ENCODE peak calls at places on chromosomes 11 and 22, in eight cellular contexts. W is neuronal stem cell, J is H9, H is GM12878, C is astrocyte, Z is fibroblast of lung, X is neural progenitor cell, P is colonic mucosa. E is an unnamed sample.

GRCh38 chr22:44085743-44086741 is 61.9 kb downstream of the PARVB start:
- DNase-seq in W (no peak), J (peak), H (peak), C (peak), Z (peak), X (peak), P (peak), E (peak)

GRCh38 chr11:100684101-100685065 is 2.7 kb upstream of the ARHGAP42 start:
- DNase-seq in W (no peak), J (no peak), H (no peak), C (peak), Z (peak), X (no peak), P (no peak), E (peak)

GRCh38 chr22:27542602-27543001 is 259.0 kb downstream of the MN1 start:
- DNase-seq in W (no peak), J (no peak), H (no peak), C (no peak), Z (no peak), X (no peak), P (no peak), E (no peak)

GRCh38 chr11:61683961-61684869 is 4.0 kb downstream of the DAGLA start:
- DNase-seq in W (no peak), J (peak), H (no peak), C (peak), Z (peak), X (no peak), P (no peak), E (no peak)

GRCh38 chr11:61978703-61979661 is 11.5 kb upstream of the FTH1 start:
- DNase-seq in W (no peak), J (no peak), H (no peak), C (peak), Z (peak), X (no peak), P (no peak), E (no peak)

GRCh38 chr22:25774575-25775026 is 32.6 kb downstream of the MYO18B start:
- DNase-seq in W (peak), J (peak), H (no peak), C (no peak), Z (no peak), X (peak), P (no peak), E (no peak)

GRCh38 chr11:105033781-105034180 is 1.2 kb downstream of the CASP1 start:
- DNase-seq in W (no peak), J (no peak), H (no peak), C (no peak), Z (no peak), X (no peak), P (no peak), E (no peak)

GRCh38 chr11:7591992-7592391 is 78.2 kb downstream of the PPFIBP2 start:
- DNase-seq in W (no peak), J (no peak), H (no peak), C (no peak), Z (no peak), X (no peak), P (no peak), E (no peak)

DNA sequence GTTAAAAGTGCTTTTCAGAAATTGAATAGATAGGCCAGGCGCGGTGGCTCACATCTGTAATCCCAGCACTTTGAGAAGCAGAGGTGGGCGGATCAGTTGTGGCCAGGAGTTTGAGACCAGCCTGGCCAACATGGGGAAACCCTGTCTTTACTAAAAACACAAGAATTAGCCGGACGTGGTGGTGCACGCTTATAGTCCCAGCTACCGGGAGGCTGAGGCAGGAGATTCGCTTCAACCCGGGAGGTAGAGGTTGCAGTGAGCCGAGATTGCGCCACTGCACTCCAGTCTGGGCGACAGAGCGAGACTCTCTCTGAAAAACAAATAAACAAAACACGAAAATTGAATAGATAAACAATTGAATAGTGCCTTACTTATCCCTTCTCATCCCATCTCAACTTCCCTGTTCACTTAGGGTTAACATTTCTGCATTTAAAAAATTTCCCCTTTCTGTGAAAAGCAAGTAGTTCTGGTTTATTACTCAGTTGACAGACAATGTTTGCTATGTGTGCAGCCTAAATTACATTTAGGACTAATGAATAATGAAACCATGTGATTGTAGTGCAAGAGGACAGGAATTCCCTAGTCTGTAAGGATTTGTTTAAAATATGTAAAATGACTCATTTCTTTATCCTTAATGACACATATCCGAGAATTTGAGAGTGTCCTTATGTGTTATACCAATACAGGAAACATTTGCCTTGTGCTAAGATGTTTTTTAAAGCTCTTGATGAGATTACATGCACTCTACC is 6.0 kb downstream of the RNF169 start:
- DNase-seq in W (no peak), J (no peak), H (peak), C (peak), Z (peak), X (no peak), P (no peak), E (no peak)
- H3K9ac ChIP-seq in W (no peak), J (no peak), H (no peak), C (peak), Z (no peak), X (no peak), P (no peak), E (no peak)

GRCh38 chr11:46504817-46505613 is 88.8 kb downstream of the AMBRA1 start:
- DNase-seq in W (no peak), J (no peak), H (no peak), C (peak), Z (peak), X (no peak), P (no peak), E (peak)

GRCh38 chr11:46505741-46506485 is 87.9 kb downstream of the AMBRA1 start:
- DNase-seq in W (no peak), J (no peak), H (no peak), C (no peak), Z (no peak), X (no peak), P (no peak), E (peak)

GRCh38 chr11:46511352-46511751 is 82.5 kb downstream of the AMBRA1 start:
- DNase-seq in W (no peak), J (no peak), H (no peak), C (no peak), Z (no peak), X (no peak), P (no peak), E (no peak)

GRCh38 chr11:46508360-46508759 is 85.5 kb downstream of the AMBRA1 start:
- DNase-seq in W (no peak), J (no peak), H (no peak), C (no peak), Z (no peak), X (no peak), P (no peak), E (no peak)

GRCh38 chr11:46506486-46506808 is 87.4 kb downstream of the AMBRA1 start:
- DNase-seq in W (no peak), J (no peak), H (no peak), C (no peak), Z (no peak), X (no peak), P (no peak), E (no peak)
- H3K9ac ChIP-seq in W (no peak), J (no peak), H (no peak), C (no peak), Z (no peak), X (no peak), P (no peak), E (no peak)

DNA sequence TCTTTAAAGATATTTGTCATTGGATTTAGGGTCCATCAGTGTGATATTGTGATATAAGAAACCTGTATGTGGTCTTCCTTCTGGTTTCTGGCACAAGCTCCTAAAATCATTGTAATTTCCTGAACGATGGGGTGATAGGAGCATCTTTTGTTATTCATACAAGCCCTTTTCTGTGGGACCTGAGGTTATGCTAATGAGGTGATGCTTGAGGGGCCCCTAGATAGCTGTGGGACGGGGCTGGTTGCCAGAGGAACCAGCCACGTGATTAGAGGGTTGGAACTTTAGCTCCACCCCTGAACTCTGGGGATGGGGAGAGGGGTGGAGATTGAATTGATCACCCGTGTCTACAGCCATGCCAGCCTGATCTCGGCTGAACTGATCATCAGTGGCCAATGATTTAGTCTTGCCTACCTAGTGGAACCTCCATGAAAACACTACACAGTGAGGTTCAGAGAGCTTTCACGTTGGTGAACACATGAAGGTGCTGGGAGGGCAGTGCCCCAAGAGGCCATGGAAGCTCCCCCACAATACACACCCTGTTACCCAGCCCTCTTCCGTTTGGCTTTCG is 62.8 kb downstream of the BCR start:
- DNase-seq in W (peak), J (peak), H (peak), C (no peak), Z (peak), X (peak), P (no peak), E (no peak)
- H3K9ac ChIP-seq in W (no peak), J (no peak), H (no peak), C (peak), Z (no peak), X (no peak), P (no peak), E (no peak)

GRCh38 chr22:20245577-20246367 is 22.3 kb downstream of the RTN4R start:
- DNase-seq in W (no peak), J (no peak), H (no peak), C (no peak), Z (no peak), X (peak), P (no peak), E (no peak)
- H3K9ac ChIP-seq in W (no peak), J (no peak), H (no peak), C (no peak), Z (no peak), X (no peak), P (no peak), E (no peak)

GRCh38 chr22:41184679-41185078 is 20.4 kb upstream of the L3MBTL2 start:
- DNase-seq in W (no peak), J (peak), H (no peak), C (no peak), Z (no peak), X (no peak), P (no peak), E (no peak)
- H3K9ac ChIP-seq in W (no peak), J (no peak), H (no peak), C (no peak), Z (no peak), X (no peak), P (no peak), E (no peak)